ENCODE peak calls at places on chromosomes 1 and 21, in nine cellular contexts. Y, U, G, K, S, R, W, N and X are unnamed samples.

GRCh38 chr21:34076835-34077234 is 3.5 kb downstream of the MRPS6 start:
- DNase-seq in Y (no peak), U (no peak), G (no peak), K (no peak), S (no peak), R (no peak), W (no peak), N (no peak), X (no peak)

GRCh38 chr1:243968413-243968812 is 82.7 kb upstream of the ZBTB18 start:
- DNase-seq in Y (no peak), U (no peak), G (no peak), K (no peak), S (no peak), R (no peak), W (no peak), N (no peak), X (no peak)

GRCh38 chr1:158227904-158228623 is 26.2 kb upstream of the CD1A start:
- DNase-seq in Y (no peak), U (no peak), G (no peak), K (no peak), S (no peak), R (no peak), W (no peak), N (no peak), X (no peak)

GRCh38 chr21:40151611-40152010 is 284.4 kb downstream of the PCP4 start:
- DNase-seq in Y (no peak), U (no peak), G (no peak), K (no peak), S (no peak), R (no peak), W (no peak), N (no peak), X (no peak)

GRCh38 chr21:42309753-42310213 is 5.4 kb downstream of the TFF3 start:
- DNase-seq in Y (peak; percentile 79), U (peak; percentile 75), G (peak; percentile 40), K (peak; percentile 64), S (no peak), R (no peak), W (peak; percentile 73), N (peak; percentile 69), X (peak; percentile 71)

GRCh38 chr1:11151854-11152612 is 37.1 kb upstream of the ANGPTL7 start:
- DNase-seq in Y (no peak), U (no peak), G (no peak), K (no peak), S (no peak), R (peak; percentile 60), W (no peak), N (no peak), X (no peak)

GRCh38 chr1:22239378-22239777 is 96.5 kb upstream of the WNT4 start:
- DNase-seq in Y (no peak), U (no peak), G (no peak), K (no peak), S (no peak), R (no peak), W (no peak), N (no peak), X (no peak)

GRCh38 chr1:204972461-204972860 is 70.6 kb upstream of the CNTN2 start:
- DNase-seq in Y (no peak), U (no peak), G (no peak), K (no peak), S (no peak), R (no peak), W (no peak), N (no peak), X (no peak)

GRCh38 chr21:46555225-46555617 is 49.7 kb downstream of the S100B start:
- DNase-seq in Y (no peak), U (no peak), G (no peak), K (no peak), S (no peak), R (peak; percentile 44), W (no peak), N (no peak), X (no peak)